ENCODE peak calls at places on chromosomes 16 and 17, in nine cellular contexts. V, U, T, N, C, X, B, Q and W are unnamed samples.
A peak's percentile ranks its signal among the peaks of the same experiment; 100 is the strongest.

GRCh38 chr16:22071352-22071923 is 20.9 kb upstream of the VWA3A start:
- DNase-seq in V (no peak), U (no peak), T (no peak), N (peak; percentile 29), C (no peak), X (no peak), B (no peak), Q (no peak), W (no peak)

GRCh38 chr16:88651276-88651988 is 579 bp upstream of the CYBA start:
- DNase-seq in V (no peak), U (peak; percentile 57), T (peak; percentile 60), N (peak; percentile 47), C (no peak), X (peak; percentile 68), B (no peak), Q (no peak), W (no peak)

GRCh38 chr16:85913688-85914422 is 14.9 kb downstream of the IRF8 start:
- DNase-seq in V (no peak), U (no peak), T (no peak), N (peak; percentile 52), C (no peak), X (no peak), B (no peak), Q (no peak), W (no peak)

GRCh38 chr17:67336859-67337258 is 29.5 kb downstream of the PSMD12 start:
- DNase-seq in V (no peak), U (no peak), T (no peak), N (no peak), C (no peak), X (no peak), B (no peak), Q (no peak), W (no peak)

GRCh38 chr16:55392701-55393100 is 68.7 kb downstream of the IRX6 start:
- DNase-seq in V (no peak), U (no peak), T (no peak), N (no peak), C (no peak), X (no peak), B (no peak), Q (no peak), W (no peak)

GRCh38 chr16:8962393-8963009 is 1.2 kb downstream of the USP7 start:
- DNase-seq in V (peak; percentile 62), U (peak; percentile 24), T (peak; percentile 52), N (peak; percentile 64), C (no peak), X (peak; percentile 14), B (no peak), Q (peak; percentile 83), W (no peak)

GRCh38 chr16:67235816-67236547 is 9.1 kb downstream of the TMEM208 start:
- DNase-seq in V (peak; percentile 86), U (no peak), T (no peak), N (no peak), C (no peak), X (no peak), B (no peak), Q (peak; percentile 43), W (no peak)

GRCh38 chr16:20628213-20628612 is 52.0 kb upstream of the ACSM2B start:
- DNase-seq in V (no peak), U (no peak), T (no peak), N (no peak), C (no peak), X (no peak), B (no peak), Q (no peak), W (no peak)

GRCh38 chr16:46972429-46972970 is 974 bp downstream of the DNAJA2 start:
- DNase-seq in V (no peak), U (no peak), T (no peak), N (no peak), C (no peak), X (no peak), B (no peak), Q (no peak), W (no peak)

GRCh38 chr16:57732011-57732410 is 3.6 kb upstream of the KATNB1 start:
- DNase-seq in V (no peak), U (no peak), T (no peak), N (no peak), C (no peak), X (no peak), B (no peak), Q (no peak), W (no peak)

GRCh38 chr17:71168083-71168741 is 952.6 kb upstream of the SOX9 start:
- DNase-seq in V (no peak), U (no peak), T (peak; percentile 53), N (no peak), C (no peak), X (no peak), B (no peak), Q (no peak), W (no peak)

DNA sequence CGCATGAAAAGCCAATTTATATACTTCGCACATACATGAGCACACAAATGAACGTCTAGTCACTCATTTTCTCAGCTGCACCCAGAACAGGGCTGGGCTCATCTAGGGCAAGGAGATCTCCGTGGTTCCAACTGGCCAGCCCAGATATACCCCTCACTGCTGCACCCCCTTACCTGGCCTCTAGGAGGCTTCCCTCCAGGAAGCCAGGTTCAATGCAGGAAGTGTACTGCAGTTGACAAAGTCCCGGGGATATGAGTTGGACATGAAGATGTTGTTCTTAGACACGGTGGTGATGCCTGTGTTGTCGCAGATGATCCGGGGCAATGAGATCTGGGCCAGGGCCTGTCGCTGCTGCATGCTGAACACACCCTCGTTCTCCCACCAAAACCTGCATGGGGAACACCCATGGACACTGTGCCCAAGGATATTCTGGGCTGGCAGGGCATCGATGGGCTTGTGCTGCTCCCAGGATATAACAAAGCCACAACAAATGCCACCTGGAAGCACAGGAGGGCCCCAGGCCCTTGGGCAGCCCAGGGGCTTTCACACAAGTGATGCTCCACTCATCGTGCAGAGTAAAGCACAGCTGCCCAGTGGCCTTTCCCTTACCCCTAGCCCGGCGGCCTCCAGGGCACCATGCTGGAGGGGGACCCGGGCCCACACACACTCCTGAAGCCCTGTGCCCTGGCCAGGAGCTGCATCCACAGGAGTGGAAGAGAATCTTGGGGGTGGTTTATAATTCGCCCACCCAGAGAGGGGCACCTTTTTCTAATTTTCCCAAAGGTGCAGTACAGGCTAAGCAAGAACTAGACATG is 10.1 kb downstream of the MPO start:
- DNase-seq in V (no peak), U (no peak), T (no peak), N (no peak), C (no peak), X (no peak), B (no peak), Q (no peak), W (no peak)
- TF ChIP-seq CTCF in V (peak; percentile 29), U (no peak), T (no peak), N (peak; percentile 32), C (no peak), X (peak; percentile 19), B (no peak), Q (no peak), W (no peak)

DNA sequence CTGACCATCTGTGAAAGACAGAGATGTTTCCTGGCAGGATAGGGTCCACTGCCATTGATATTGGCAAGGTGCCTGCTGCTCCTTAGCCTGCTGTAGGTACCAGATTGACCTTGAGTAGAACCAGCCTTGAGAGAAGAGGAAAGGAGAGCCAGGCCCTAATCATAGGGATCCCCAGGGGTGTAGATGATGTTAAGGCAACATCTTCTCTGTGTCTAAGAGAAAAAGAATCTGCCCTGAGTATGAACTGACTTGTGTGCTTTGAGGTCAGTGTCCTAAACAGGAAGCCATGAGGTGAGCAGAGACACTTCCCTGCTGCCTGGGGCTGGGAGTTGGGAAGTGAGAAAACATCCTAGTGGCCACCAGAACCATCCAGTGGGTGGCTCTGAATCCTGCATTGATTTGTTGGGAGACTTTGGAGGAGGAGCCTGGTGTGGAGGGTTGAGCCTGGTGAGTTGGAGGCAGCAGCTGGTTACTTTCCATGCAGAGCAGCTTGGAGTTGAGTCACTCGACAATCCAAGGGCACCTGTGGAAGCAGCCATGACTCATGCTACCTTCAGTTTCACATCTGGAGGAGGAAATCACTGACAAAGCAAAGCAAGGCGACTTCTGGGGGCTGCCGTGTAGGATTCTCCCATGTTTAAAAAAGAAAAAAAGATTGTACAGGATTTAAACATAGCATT is 47.8 kb downstream of the BMERB1 start:
- DNase-seq in V (no peak), U (peak; percentile 65), T (peak; percentile 87), N (no peak), C (peak; percentile 83), X (no peak), B (peak; percentile 85), Q (peak; percentile 78), W (no peak)
- TF ChIP-seq CTCF in V (no peak), U (no peak), T (peak; percentile 43), N (no peak), C (no peak), X (peak; percentile 41), B (no peak), Q (no peak), W (no peak)

GRCh38 chr17:35683588-35683987 is 47.9 kb upstream of the RASL10B start:
- DNase-seq in V (no peak), U (no peak), T (no peak), N (no peak), C (no peak), X (no peak), B (no peak), Q (no peak), W (no peak)
- TF ChIP-seq CTCF in V (no peak), U (no peak), T (no peak), N (no peak), C (no peak), X (no peak), B (no peak), Q (no peak), W (no peak)

GRCh38 chr17:40556198-40556661 is 9.0 kb downstream of the CCR7 start:
- DNase-seq in V (peak; percentile 29), U (no peak), T (no peak), N (no peak), C (no peak), X (no peak), B (no peak), Q (no peak), W (no peak)

GRCh38 chr17:40555296-40556190 is 9.7 kb downstream of the CCR7 start:
- DNase-seq in V (no peak), U (no peak), T (no peak), N (no peak), C (no peak), X (no peak), B (no peak), Q (peak; percentile 7), W (no peak)

GRCh38 chr17:40552806-40553693 is 12.2 kb downstream of the CCR7 start:
- DNase-seq in V (peak; percentile 3), U (no peak), T (no peak), N (no peak), C (no peak), X (no peak), B (peak; percentile 65), Q (peak; percentile 6), W (no peak)

GRCh38 chr17:40553694-40554534 is 11.4 kb downstream of the CCR7 start:
- DNase-seq in V (peak; percentile 83), U (peak; percentile 79), T (no peak), N (no peak), C (peak; percentile 80), X (no peak), B (peak; percentile 89), Q (peak; percentile 46), W (no peak)

DNA sequence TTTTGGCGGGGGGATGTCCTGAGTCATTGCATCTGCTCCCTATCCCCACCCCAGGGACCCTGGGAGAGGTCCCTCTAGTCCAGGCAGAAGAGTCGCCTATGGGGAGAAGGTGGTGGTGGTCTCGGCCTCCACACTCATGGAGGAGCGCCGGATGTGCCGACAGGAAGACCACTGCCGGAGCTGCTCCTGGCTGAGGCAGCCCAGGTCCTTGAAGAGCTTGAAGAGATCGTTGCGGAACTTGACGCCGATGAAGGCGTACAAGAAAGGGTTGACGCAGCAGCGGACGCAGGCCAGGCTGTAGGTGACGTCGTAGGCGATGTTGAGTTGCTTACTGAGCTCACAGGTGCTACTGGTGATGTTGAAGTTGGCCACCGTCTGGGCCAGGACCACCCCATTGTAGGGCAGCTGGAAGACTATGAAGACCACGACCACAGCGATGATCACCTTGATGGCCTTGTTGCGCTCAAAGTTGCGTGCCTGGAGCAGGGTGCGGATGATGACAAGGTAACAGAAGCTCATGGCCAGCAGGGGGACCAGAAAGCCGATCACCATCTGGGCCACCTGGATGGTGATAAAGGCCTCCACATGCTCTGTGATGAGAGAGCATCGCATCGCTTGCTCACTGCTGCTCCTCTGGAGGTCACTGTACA is 10.5 kb downstream of the CCR7 start:
- DNase-seq in V (peak; percentile 20), U (no peak), T (no peak), N (no peak), C (no peak), X (no peak), B (no peak), Q (peak; percentile 40), W (no peak)
- TF ChIP-seq CTCF in V (peak; percentile 29), U (no peak), T (no peak), N (no peak), C (no peak), X (no peak), B (no peak), Q (no peak), W (no peak)